ENCODE peak calls at places on chromosomes 6 and 20, in six cellular contexts. I is caudate nucleus, Q is HT-29, X is DMS79 treated with DMSO at 0.1 percent for 48 hours, B is left lung, L is NAMALWA. H is an unnamed sample.

GRCh38 chr6:163711615-163712568 is 297.4 kb downstream of the QKI start:
- DNase-seq in I (no peak), Q (peak), X (no peak), B (peak), L (peak), H (peak)

GRCh38 chr6:4180653-4181255 is 45.4 kb upstream of the ECI2 start:
- DNase-seq in I (no peak), Q (peak), X (no peak), B (no peak), L (peak), H (no peak)

GRCh38 chr20:18628330-18628941 is 40.6 kb downstream of the DTD1 start:
- DNase-seq in I (no peak), Q (peak), X (peak), B (no peak), L (peak), H (peak)

GRCh38 chr6:90538651-90539050 is 48.2 kb downstream of the MAP3K7 start:
- DNase-seq in I (no peak), Q (no peak), X (no peak), B (no peak), L (no peak), H (no peak)

GRCh38 chr6:163830641-163831040 is 416.1 kb downstream of the QKI start:
- DNase-seq in I (no peak), Q (no peak), X (no peak), B (no peak), L (no peak), H (no peak)

GRCh38 chr6:25655746-25656145 is 3.7 kb downstream of the SCGN start:
- DNase-seq in I (no peak), Q (no peak), X (peak), B (no peak), L (no peak), H (no peak)

GRCh38 chr20:31570735-31571617 is 34.1 kb upstream of the ID1 start:
- DNase-seq in I (peak), Q (no peak), X (no peak), B (no peak), L (no peak), H (no peak)

GRCh38 chr20:44328428-44328827 is 8.4 kb upstream of the R3HDML start:
- DNase-seq in I (no peak), Q (no peak), X (no peak), B (no peak), L (no peak), H (no peak)

GRCh38 chr20:33539129-33539528 is 49.2 kb downstream of the CBFA2T2 start:
- DNase-seq in I (no peak), Q (no peak), X (no peak), B (no peak), L (no peak), H (no peak)

GRCh38 chr20:44748005-44748370 is 2.3 kb downstream of the KCNK15 start:
- DNase-seq in I (no peak), Q (peak), X (no peak), B (no peak), L (peak), H (no peak)

GRCh38 chr6:25054469-25054868 is 118.7 kb upstream of the RIPOR2 start:
- DNase-seq in I (no peak), Q (no peak), X (no peak), B (no peak), L (no peak), H (no peak)

GRCh38 chr20:37755665-37756064 is 61.8 kb downstream of the CTNNBL1 start:
- DNase-seq in I (no peak), Q (peak), X (no peak), B (no peak), L (no peak), H (no peak)

GRCh38 chr6:20153194-20153593 is 59.1 kb downstream of the MBOAT1 start:
- DNase-seq in I (no peak), Q (no peak), X (no peak), B (no peak), L (no peak), H (no peak)

GRCh38 chr6:145267076-145267867 is 468.0 kb downstream of the EPM2A start:
- DNase-seq in I (no peak), Q (no peak), X (no peak), B (no peak), L (no peak), H (no peak)

GRCh38 chr20:18904624-18905023 is 91.0 kb downstream of the SCP2D1 start:
- DNase-seq in I (no peak), Q (peak), X (no peak), B (no peak), L (no peak), H (no peak)

GRCh38 chr20:56247954-56248782 is at the start of gene MC3R:
- DNase-seq in I (peak), Q (peak), X (peak), B (no peak), L (peak), H (peak)

GRCh38 chr6:37809144-37809543 is 10.4 kb upstream of the ZFAND3 start:
- DNase-seq in I (no peak), Q (no peak), X (peak), B (no peak), L (no peak), H (no peak)

GRCh38 chr6:56541736-56542366 is 100.8 kb downstream of the DST start:
- DNase-seq in I (no peak), Q (no peak), X (peak), B (no peak), L (peak), H (no peak)

GRCh38 chr6:10205892-10206291 is 209.0 kb downstream of the TFAP2A start:
- DNase-seq in I (no peak), Q (no peak), X (no peak), B (no peak), L (no peak), H (no peak)

GRCh38 chr6:134849920-134850447 is 99.9 kb downstream of the ALDH8A1 start:
- DNase-seq in I (no peak), Q (no peak), X (no peak), B (no peak), L (no peak), H (no peak)

GRCh38 chr20:4130404-4131189 is 115.2 kb upstream of the RNF24 start:
- DNase-seq in I (no peak), Q (no peak), X (no peak), B (no peak), L (no peak), H (no peak)

GRCh38 chr6:132712366-132712765 is 1.5 kb downstream of the VNN1 start:
- DNase-seq in I (no peak), Q (peak), X (no peak), B (no peak), L (no peak), H (no peak)

H was measured in upper lobe of right lung.